ENCODE peak calls at places on chromosomes 11 and 22, in seven cellular contexts. L is H9, H is heart right ventricle, S is fibroblast of villous mesenchyme, N is fibroblast of pulmonary artery, F is hepatocyte, U is astrocyte. D is an unnamed sample.

GRCh38 chr11:16191852-16192240 is 164.5 kb downstream of the SOX6 start:
- DNase-seq in F (no peak), N (no peak), H (no peak), S (no peak), U (no peak), L (no peak), D (peak)

GRCh38 chr11:47005441-47005840 is 68.9 kb downstream of the CSTPP1 start:
- DNase-seq in U (no peak), H (no peak), N (no peak), S (no peak), F (no peak), L (no peak), D (no peak)

GRCh38 chr22:28019360-28019759 is 100.3 kb upstream of the PITPNB start:
- DNase-seq in L (no peak), U (peak), F (no peak), H (no peak), N (no peak), S (no peak), D (no peak)

GRCh38 chr11:86676533-86677154 is 4.2 kb upstream of the ME3 start:
- DNase-seq in F (peak), S (no peak), H (no peak), L (peak), U (no peak), N (peak), D (no peak)

GRCh38 chr22:26671317-26672059 is 14.1 kb downstream of the MIAT start:
- DNase-seq in L (no peak), U (no peak), H (peak), F (no peak), N (no peak), S (no peak), D (no peak)

GRCh38 chr11:110165039-110165438 is 71.8 kb downstream of the ZC3H12C start:
- DNase-seq in H (no peak), U (no peak), S (no peak), N (no peak), L (no peak), F (no peak), D (no peak)

GRCh38 chr11:112392860-112393259 is 132.2 kb upstream of the PLET1 start:
- DNase-seq in L (no peak), U (no peak), F (no peak), S (no peak), N (no peak), H (no peak), D (no peak)

GRCh38 chr11:119694334-119694733 is 34.7 kb downstream of the NECTIN1 start:
- DNase-seq in S (no peak), U (peak), N (no peak), H (no peak), L (no peak), F (no peak), D (no peak)

GRCh38 chr11:2208691-2209369 is 37.2 kb upstream of the TH start:
- DNase-seq in N (no peak), S (no peak), L (peak), F (no peak), U (no peak), H (no peak), D (no peak)

GRCh38 chr11:132595711-132596111 is 936.6 kb downstream of the OPCML start:
- DNase-seq in U (peak), H (no peak), N (peak), F (no peak), S (peak), L (no peak), D (no peak)

GRCh38 chr11:132080121-132080520 is 709.7 kb downstream of the NTM start:
- DNase-seq in F (no peak), L (no peak), H (no peak), U (no peak), S (no peak), N (no peak), D (no peak)

GRCh38 chr22:17858033-17858432 is 83.8 kb upstream of the BID start:
- DNase-seq in U (no peak), N (no peak), F (no peak), S (no peak), L (no peak), H (no peak), D (no peak)

GRCh38 chr11:12770435-12770834 is 96.2 kb downstream of the TEAD1 start:
- DNase-seq in U (no peak), S (no peak), L (no peak), H (no peak), N (no peak), F (no peak), D (no peak)

GRCh38 chr11:134376150-134376921 is 35.7 kb downstream of the B3GAT1 start:
- DNase-seq in U (no peak), L (no peak), H (no peak), F (no peak), N (no peak), S (no peak), D (no peak)

GRCh38 chr11:129392995-129393394 is 17.3 kb downstream of the BARX2 start:
- DNase-seq in U (no peak), S (no peak), F (no peak), N (no peak), H (no peak), L (no peak), D (no peak)

GRCh38 chr11:616320-617220 is 820 bp upstream of the IRF7 start:
- DNase-seq in U (no peak), F (no peak), H (no peak), S (no peak), N (no peak), L (no peak), D (no peak)

GRCh38 chr11:77249427-77249826 is 52.1 kb downstream of the GDPD4 start:
- DNase-seq in F (no peak), N (no peak), H (no peak), L (no peak), S (no peak), U (peak), D (no peak)

DNA sequence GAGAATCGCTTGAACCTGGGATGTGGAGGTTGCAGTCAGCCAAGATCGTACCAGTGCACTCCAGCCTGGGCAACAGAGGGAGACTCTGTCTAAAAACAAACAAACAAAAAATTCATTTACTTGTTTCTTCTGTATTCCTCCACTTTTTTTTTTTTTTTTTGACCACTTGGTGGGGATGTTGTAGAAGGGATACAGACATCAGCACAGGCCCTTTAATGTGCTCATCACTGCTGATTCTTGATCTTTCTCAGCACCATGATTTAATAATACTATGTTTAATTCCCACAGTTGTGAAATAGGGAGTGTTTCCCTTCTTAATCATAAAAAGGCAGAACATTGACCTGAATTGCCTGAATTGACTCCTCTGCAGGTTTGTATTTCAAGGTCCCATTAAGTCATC is 4.5 kb downstream of the TTC9C start:
- DNase-seq in L (no peak), U (no peak), S (peak), N (peak), F (no peak), H (no peak), D (no peak)
- TF ChIP-seq CTCF in L (peak), U (no peak), S (peak), N (peak), F (peak), H (no peak), D (no peak)

GRCh38 chr11:64225608-64226506 is at the start of the genes NUDT22 and TRPT1:
- DNase-seq in L (peak), N (peak), S (peak), U (peak), F (peak), H (peak), D (peak)
- TF ChIP-seq CTCF in L (peak), N (peak), S (peak), U (no peak), F (peak), H (no peak), D (peak)

GRCh38 chr11:63985812-63986155 is 454 bp upstream of the OTUB1 start:
- DNase-seq in S (no peak), N (no peak), L (no peak), U (no peak), H (peak), F (no peak), D (no peak)

GRCh38 chr11:63986932-63987513 is 785 bp downstream of the OTUB1 start:
- DNase-seq in L (no peak), S (no peak), F (no peak), N (no peak), H (no peak), U (no peak), D (no peak)

GRCh38 chr11:63991558-63991957 is 5.3 kb downstream of the OTUB1 start:
- DNase-seq in F (no peak), U (no peak), S (no peak), N (no peak), L (no peak), H (no peak), D (no peak)

DNA sequence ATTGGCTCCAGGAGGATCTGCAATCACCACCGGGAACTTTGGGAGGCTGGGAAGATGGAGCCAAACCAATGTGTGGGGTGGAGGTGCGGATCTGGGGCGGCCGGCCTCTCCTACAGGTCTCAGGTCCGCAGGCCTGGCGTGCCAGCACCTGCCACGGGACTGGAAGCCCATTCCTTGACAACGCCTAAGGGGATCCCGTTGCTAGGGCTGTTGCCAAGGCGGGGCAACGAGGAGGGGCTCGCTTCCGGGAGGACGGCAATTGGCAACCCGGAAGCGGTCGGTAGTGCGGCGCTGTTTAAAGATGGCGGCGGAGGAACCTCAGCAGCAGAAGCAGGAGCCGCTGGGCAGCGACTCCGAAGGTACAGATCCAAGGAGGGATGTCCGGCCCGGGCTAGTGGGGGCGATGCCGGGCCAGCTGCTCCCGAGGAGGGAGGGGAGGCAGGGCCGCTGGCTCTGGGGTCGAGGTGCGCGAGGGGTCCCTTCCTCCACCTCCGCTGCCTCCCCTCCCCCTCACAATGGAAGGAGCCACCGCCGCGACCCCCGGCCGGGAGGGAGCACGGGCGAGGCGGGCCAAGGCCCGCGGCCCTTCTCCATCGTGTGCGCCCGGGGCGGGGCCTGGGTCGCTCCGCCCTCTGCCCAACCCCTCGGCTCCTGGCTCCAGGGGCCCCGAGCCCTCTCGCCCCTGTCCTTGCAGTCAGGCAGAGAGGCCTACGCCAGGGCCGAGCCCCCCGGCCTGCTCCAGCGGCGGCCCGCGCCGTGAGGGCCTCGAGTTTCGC is at the start of gene OTUB1:
- DNase-seq in N (peak), L (peak), U (peak), S (peak), F (peak), H (peak), D (peak)
- TF ChIP-seq CTCF in N (no peak), L (no peak), U (no peak), S (no peak), F (no peak), H (no peak), D (no peak)

DNA sequence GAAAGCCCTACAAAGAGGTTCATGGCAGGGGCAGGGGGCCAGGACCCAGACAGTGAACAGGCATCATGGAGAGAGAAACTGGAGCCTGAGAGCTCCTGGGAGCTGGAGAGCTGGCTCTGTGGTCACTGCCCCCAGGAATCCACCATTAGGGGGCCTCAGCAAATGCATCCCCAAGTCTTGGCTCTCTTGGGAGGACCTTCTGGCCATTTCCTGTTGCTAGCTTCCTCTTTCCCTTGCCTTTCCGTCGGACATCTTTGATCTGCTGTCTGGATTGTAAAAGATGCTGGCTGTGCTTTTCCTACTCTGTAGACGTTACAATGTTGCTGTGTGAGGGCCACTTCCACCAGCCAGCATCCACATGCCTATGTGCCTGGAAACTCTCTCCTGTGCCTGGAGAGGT is 7.1 kb upstream of the CRYBB2 start:
- DNase-seq in U (no peak), H (no peak), N (no peak), S (no peak), L (no peak), F (no peak), D (no peak)
- TF ChIP-seq CTCF in U (no peak), H (no peak), N (no peak), S (no peak), L (peak), F (no peak), D (no peak)

GRCh38 chr22:38834215-38834953 is 9.4 kb downstream of the NPTXR start:
- DNase-seq in L (no peak), H (no peak), U (no peak), F (no peak), N (no peak), S (no peak), D (no peak)

GRCh38 chr22:38833061-38833460 is 10.8 kb downstream of the NPTXR start:
- DNase-seq in F (no peak), U (no peak), H (no peak), S (no peak), L (no peak), N (no peak), D (no peak)

GRCh38 chr22:38837414-38837813 is 6.4 kb downstream of the NPTXR start:
- DNase-seq in L (no peak), H (no peak), F (no peak), N (no peak), S (no peak), U (no peak), D (no peak)

GRCh38 chr22:38834991-38835390 is 8.8 kb downstream of the NPTXR start:
- DNase-seq in L (no peak), U (no peak), H (no peak), S (no peak), F (no peak), N (no peak), D (no peak)

GRCh38 chr22:38835888-38836301 is 7.9 kb downstream of the NPTXR start:
- DNase-seq in U (peak), F (no peak), S (peak), H (no peak), L (no peak), N (no peak), D (no peak)
- TF ChIP-seq CTCF in U (no peak), F (no peak), S (no peak), H (no peak), L (no peak), N (no peak), D (no peak)

GRCh38 chr11:10750838-10751580 is at the start of gene CTR9:
- DNase-seq in U (peak), F (peak), L (peak), N (peak), H (peak), S (peak), D (peak)
- TF ChIP-seq CTCF in U (no peak), F (peak), L (no peak), N (peak), H (no peak), S (peak), D (no peak)

D was measured in nephron progenitor cell.